ENCODE peak calls at places on chromosomes 4 and X, in nine cellular contexts. D is frontal cortex; Z is activated CD8-positive, alpha-beta memory T cell treated with anti-CD3 and anti-CD28 coated beads, Interleukin-2, amount 50 U/mL, for 48 hours; J is effector memory CD4-positive, alpha-beta T cell; I is PC-3; A is activated T-cell treated with anti-CD3 and anti-CD28 coated beads for 48 hours; R is colonic mucosa; P is left lung; G is Daoy. M is an unnamed sample.
A peak's percentile ranks its signal among the peaks of the same experiment; 100 is the strongest.

GRCh38 chrX:111088628-111089027 is 7.4 kb upstream of the PAK3 start:
- DNase-seq in G (no peak), Z (no peak), P (no peak), R (no peak), I (no peak), J (no peak), A (no peak), D (no peak), M (no peak)

GRCh38 chr4:110164251-110164650 is 34.2 kb downstream of the ELOVL6 start:
- DNase-seq in R (no peak), P (no peak), A (no peak), I (peak; percentile 59), Z (no peak), J (no peak), D (no peak), G (peak; percentile 40), M (peak; percentile 75)

GRCh38 chrX:45524805-45525204 is 324.1 kb upstream of the DIPK2B start:
- DNase-seq in R (no peak), A (no peak), P (no peak), Z (no peak), I (peak; percentile 25), G (no peak), D (no peak), J (no peak), M (no peak)

GRCh38 chr4:110196206-110196870 is 2.1 kb downstream of the ELOVL6 start:
- DNase-seq in P (peak; percentile 73), R (peak; percentile 78), Z (peak; percentile 76), A (peak; percentile 37), D (peak; percentile 64), J (no peak), I (peak; percentile 30), G (peak; percentile 37), M (peak; percentile 59)

GRCh38 chr4:6275898-6276563 is 6.4 kb downstream of the WFS1 start:
- DNase-seq in I (no peak), P (no peak), A (no peak), D (no peak), Z (no peak), J (no peak), G (no peak), R (no peak), M (no peak)

GRCh38 chr4:186881521-186882220 is 158.0 kb upstream of the FAT1 start:
- DNase-seq in D (no peak), J (no peak), I (peak; percentile 23), Z (no peak), G (peak; percentile 61), R (no peak), P (no peak), A (no peak), M (peak; percentile 89)

GRCh38 chrX:149151805-149152757 is 353.0 kb downstream of the IDS start:
- DNase-seq in R (no peak), P (no peak), I (no peak), D (no peak), A (no peak), G (no peak), J (no peak), Z (no peak), M (peak; percentile 13)

GRCh38 chr4:73608677-73609594 is 11.3 kb downstream of the RASSF6 start:
- DNase-seq in D (no peak), P (no peak), A (no peak), I (peak; percentile 90), J (no peak), R (no peak), G (peak; percentile 19), Z (no peak), M (peak; percentile 61)

GRCh38 chrX:130172127-130172834 is 519 bp downstream of the RAB33A start:
- DNase-seq in P (no peak), D (no peak), Z (no peak), J (no peak), G (no peak), R (no peak), A (no peak), I (no peak), M (no peak)

GRCh38 chrX:153498453-153498852 is 3.7 kb downstream of the BGN start:
- DNase-seq in G (no peak), D (no peak), J (no peak), P (no peak), R (no peak), A (no peak), I (no peak), Z (no peak), M (no peak)

GRCh38 chr4:128516568-128516967 is 229.0 kb upstream of the PGRMC2 start:
- DNase-seq in R (no peak), G (no peak), J (no peak), I (no peak), A (no peak), D (no peak), P (no peak), Z (no peak), M (no peak)

GRCh38 chrX:132483951-132484350 is 4.9 kb downstream of the MBNL3 start:
- DNase-seq in J (no peak), P (no peak), A (no peak), I (no peak), Z (no peak), R (no peak), G (no peak), D (no peak), M (no peak)